ENCODE peak calls at places on chromosome 4, in seven cellular contexts. S is Right ventricle myocardium superior, B is NCI-H1092 treated with DMSO at 0.1 percent for 48 hours, L is NAMALWA, W is HepG2, A is myocyte, K is SW480. Q is an unnamed sample.
A peak's percentile ranks its signal among the peaks of the same experiment; 100 is the strongest.

GRCh38 chr4:88080626-88081025 is 73.2 kb downstream of the PKD2 start:
- DNase-seq in W (no peak), L (no peak), S (no peak), B (no peak), K (no peak), A (no peak), Q (no peak)

GRCh38 chr4:184374006-184374405 is 100.3 kb downstream of the IRF2 start:
- DNase-seq in K (no peak), W (no peak), B (no peak), L (no peak), S (no peak), A (no peak), Q (no peak)

GRCh38 chr4:43357252-43357974 is 464.9 kb downstream of the GRXCR1 start:
- DNase-seq in L (no peak), W (no peak), S (no peak), A (no peak), K (no peak), B (no peak), Q (no peak)

GRCh38 chr4:135244605-135245146 is 1043.1 kb upstream of the PABPC4L start:
- DNase-seq in W (no peak), K (no peak), A (no peak), S (no peak), L (no peak), B (no peak), Q (no peak)

GRCh38 chr4:188305690-188306089 is 166.4 kb downstream of the TRIML1 start:
- DNase-seq in K (no peak), B (no peak), W (no peak), L (no peak), A (no peak), S (no peak), Q (no peak)

GRCh38 chr4:648579-649292 is 23.4 kb downstream of the PDE6B start:
- DNase-seq in B (no peak), A (peak; percentile 79), L (no peak), W (peak; percentile 35), K (no peak), S (no peak), Q (no peak)

GRCh38 chr4:121380448-121381147 is at the start of gene QRFPR:
- DNase-seq in S (peak; percentile 50), A (no peak), W (no peak), K (no peak), L (no peak), B (no peak), Q (no peak)

GRCh38 chr4:110610940-110611785 is 11.7 kb downstream of the PITX2 start:
- DNase-seq in L (no peak), S (no peak), B (no peak), W (no peak), K (no peak), A (no peak), Q (peak; percentile 95)

GRCh38 chr4:152308925-152309324 is 227.0 kb downstream of the FBXW7 start:
- DNase-seq in S (no peak), W (no peak), B (peak; percentile 84), K (no peak), A (no peak), L (peak; percentile 55), Q (peak; percentile 5)

GRCh38 chr4:54509057-54509456 is 148.7 kb upstream of the KIT start:
- DNase-seq in L (no peak), S (no peak), B (no peak), K (no peak), W (no peak), A (no peak), Q (peak; percentile 17)

GRCh38 chr4:184856277-184856609 is 30.5 kb upstream of the ACSL1 start:
- DNase-seq in S (no peak), B (no peak), L (no peak), A (no peak), W (no peak), K (no peak), Q (no peak)

GRCh38 chr4:128220286-128221235 is 67.1 kb downstream of the PGRMC2 start:
- DNase-seq in A (peak; percentile 63), W (peak; percentile 11), L (peak; percentile 69), K (peak; percentile 42), S (no peak), B (peak; percentile 7), Q (peak; percentile 17)

GRCh38 chr4:53629296-53629695 is 38.0 kb upstream of the LNX1 start:
- DNase-seq in A (no peak), W (no peak), K (no peak), S (peak; percentile 43), B (no peak), L (no peak), Q (no peak)

GRCh38 chr4:20395160-20395773 is 143.6 kb downstream of the SLIT2 start:
- DNase-seq in S (no peak), W (peak; percentile 32), K (peak; percentile 15), B (peak; percentile 60), A (peak; percentile 52), L (peak; percentile 54), Q (peak; percentile 59)

GRCh38 chr4:94827481-94828110 is 69.8 kb downstream of the BMPR1B start:
- DNase-seq in L (no peak), B (no peak), W (no peak), A (peak; percentile 56), K (peak; percentile 18), S (no peak), Q (no peak)

GRCh38 chr4:80237992-80238391 is 28.5 kb upstream of the FGF5 start:
- DNase-seq in W (no peak), L (no peak), S (no peak), K (no peak), A (peak; percentile 68), B (no peak), Q (no peak)

GRCh38 chr4:55925235-55925634 is 23.5 kb upstream of the CEP135 start:
- DNase-seq in B (no peak), K (no peak), L (no peak), W (no peak), A (no peak), S (no peak), Q (no peak)

GRCh38 chr4:7394681-7395451 is 39.9 kb downstream of the PSAPL1 start:
- DNase-seq in B (no peak), L (no peak), A (no peak), S (no peak), K (peak; percentile 53), W (no peak), Q (peak; percentile 16)

GRCh38 chr4:74874785-74875367 is 58.0 kb upstream of the PARM1 start:
- DNase-seq in A (peak; percentile 82), L (peak; percentile 79), B (peak; percentile 60), W (peak; percentile 64), S (no peak), K (peak; percentile 71), Q (peak; percentile 75)

GRCh38 chr4:76430519-76431388 is 4.3 kb upstream of the SHROOM3 start:
- DNase-seq in L (peak; percentile 78), B (peak; percentile 35), K (peak; percentile 52), W (peak; percentile 51), S (no peak), A (peak; percentile 67), Q (peak; percentile 61)

GRCh38 chr4:74659576-74660411 is 134.5 kb downstream of the BTC start:
- DNase-seq in L (no peak), B (no peak), A (peak; percentile 94), S (no peak), K (peak; percentile 94), W (peak; percentile 92), Q (peak; percentile 90)

GRCh38 chr4:74292111-74292870 is 16.0 kb upstream of the EPGN start:
- DNase-seq in L (no peak), A (peak; percentile 70), S (no peak), B (no peak), W (no peak), K (no peak), Q (no peak)

GRCh38 chr4:185424905-185425599 is 712 bp downstream of the UFSP2 start:
- DNase-seq in W (peak; percentile 1), B (no peak), S (no peak), A (no peak), K (peak; percentile 2), L (peak; percentile 45), Q (no peak)

GRCh38 chr4:63919636-63920365 is 489.4 kb downstream of the TECRL start:
- DNase-seq in S (no peak), A (no peak), K (no peak), W (no peak), L (no peak), B (no peak), Q (no peak)

GRCh38 chr4:148004228-148004813 is 272.4 kb downstream of the ARHGAP10 start:
- DNase-seq in B (no peak), A (no peak), L (no peak), W (no peak), K (no peak), S (peak; percentile 52), Q (no peak)

GRCh38 chr4:68079918-68080317 is 49.8 kb downstream of the TMPRSS11F start:
- DNase-seq in L (no peak), B (no peak), W (no peak), A (no peak), S (no peak), K (no peak), Q (no peak)

Q was measured in small intestine.